ENCODE peak calls at places on chromosomes 11 and 22, in eight cellular contexts. S, Z, K, N, Q, G, O and I are unnamed samples. For H3K4me1, the result is how much of the 10 kb centered on the place peaks cover.

GRCh38 chr11:72237112-72237931 is 6.7 kb downstream of the PHOX2A start:
- DNase-seq in K (no peak), S (no peak), Q (no peak), N (no peak), G (no peak), Z (no peak), O (no peak), I (peak)

GRCh38 chr11:111429066-111429506 is 50.0 kb upstream of the POU2AF1 start:
- DNase-seq in G (no peak), K (no peak), S (peak), O (peak), Q (peak), Z (no peak), N (peak), I (no peak)

GRCh38 chr11:75579841-75580240 is 17.8 kb downstream of the SERPINH1 start:
- DNase-seq in O (no peak), Z (no peak), G (no peak), S (no peak), Q (no peak), N (no peak), K (no peak), I (no peak)

GRCh38 chr11:122215244-122215992 is 99.4 kb upstream of the BLID start:
- DNase-seq in G (peak), S (peak), O (peak), N (peak), K (no peak), Z (no peak), Q (peak), I (peak)

GRCh38 chr11:10807629-10808552 is 835 bp downstream of the EIF4G2 start:
- DNase-seq in G (peak), N (peak), O (peak), Q (peak), K (peak), Z (peak), S (no peak), I (peak)

GRCh38 chr11:2668876-2669275 is 30.9 kb downstream of the KCNQ1OT1 start:
- DNase-seq in S (no peak), Q (no peak), N (no peak), K (no peak), Z (no peak), O (no peak), G (no peak), I (no peak)

GRCh38 chr22:42294034-42294985 is 23.9 kb upstream of the TCF20 start:
- DNase-seq in Q (no peak), O (peak), Z (no peak), K (no peak), N (peak), G (peak), S (no peak), I (peak)

GRCh38 chr11:65488273-65489058 is 10.4 kb upstream of the MALAT1 start:
- DNase-seq in Q (peak), G (no peak), O (peak), K (no peak), S (no peak), N (peak), Z (no peak), I (peak)

GRCh38 chr11:15146271-15147003 is 31.7 kb downstream of the INSC start:
- DNase-seq in Z (no peak), O (no peak), G (no peak), N (no peak), Q (no peak), S (no peak), K (no peak), I (no peak)

GRCh38 chr11:77502501-77502900 is 28.6 kb upstream of the PAK1 start:
- DNase-seq in O (no peak), G (no peak), N (no peak), Z (no peak), Q (no peak), K (no peak), S (no peak), I (no peak)

GRCh38 chr22:42649261-42650056 is at the start of gene CYB5R3:
- DNase-seq in Z (peak), G (peak), K (peak), O (peak), Q (peak), S (peak), N (peak), I (peak)

GRCh38 chr11:63142459-63142858 is 1.6 kb downstream of the SLC22A24 start:
- DNase-seq in O (no peak), Z (no peak), Q (no peak), N (no peak), S (no peak), K (no peak), G (no peak), I (no peak)

GRCh38 chr22:47092896-47093311 is 330.5 kb downstream of the TBC1D22A start:
- DNase-seq in K (no peak), Z (no peak), O (peak), G (no peak), N (no peak), Q (no peak), S (no peak), I (no peak)

GRCh38 chr11:43712676-43713075 is 32.1 kb downstream of the HSD17B12 start:
- DNase-seq in S (no peak), Q (no peak), N (no peak), Z (no peak), K (no peak), O (no peak), G (no peak), I (no peak)

GRCh38 chr11:59756496-59756840 is 1.3 kb downstream of the STX3 start:
- DNase-seq in Z (no peak), G (no peak), N (peak), O (no peak), S (no peak), K (no peak), Q (no peak), I (no peak)

GRCh38 chr11:130151196-130151595 is 8.4 kb upstream of the ST14 start:
- DNase-seq in Z (no peak), Q (no peak), K (no peak), O (no peak), N (no peak), S (no peak), G (no peak), I (no peak)

GRCh38 chr11:130150790-130151189 is 8.8 kb upstream of the ST14 start:
- DNase-seq in K (no peak), S (no peak), G (no peak), N (no peak), Z (no peak), O (no peak), Q (no peak), I (no peak)

GRCh38 chr11:130146797-130147196 is 12.8 kb upstream of the ST14 start:
- DNase-seq in K (no peak), G (peak), Z (no peak), N (no peak), Q (no peak), S (no peak), O (no peak), I (no peak)

GRCh38 chr11:130145975-130146776 is 13.4 kb upstream of the ST14 start:
- DNase-seq in Q (no peak), G (peak), N (peak), O (no peak), Z (no peak), K (no peak), S (peak), I (peak)

GRCh38 chr11:130148927-130149326 is 10.7 kb upstream of the ST14 start:
- DNase-seq in K (no peak), O (no peak), Z (no peak), S (no peak), N (no peak), G (no peak), Q (no peak), I (no peak)
- H3K4me1 ChIP-seq in K (under half), O (under half), Z (under half), S (under half), N (under half), G (under half), Q (under half), I (under half)

DNA sequence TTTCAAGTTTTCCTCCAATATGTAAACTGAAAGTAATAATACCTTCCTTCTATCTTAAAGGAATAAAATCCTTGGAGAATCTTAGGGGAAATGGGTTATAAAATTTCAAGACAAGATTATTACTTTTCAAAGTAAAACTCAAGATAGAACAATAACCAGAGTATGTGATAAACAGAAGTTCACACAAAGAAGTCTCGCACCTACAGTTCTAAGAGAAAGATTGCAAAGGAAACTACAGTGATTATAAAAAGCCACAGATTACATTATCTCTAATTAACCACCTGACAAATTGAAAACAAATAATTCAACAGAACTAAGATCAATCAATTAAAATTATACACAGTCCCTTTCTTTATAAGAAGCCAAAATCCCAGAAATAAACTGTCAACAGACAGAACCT is 34.0 kb downstream of the AMBRA1 start:
- DNase-seq in S (no peak), O (no peak), Q (no peak), Z (no peak), N (no peak), K (no peak), G (no peak), I (no peak)
- H3K27ac ChIP-seq in S (no peak), O (peak), Q (peak), Z (peak), N (peak), K (peak), G (peak), I (peak)

GRCh38 chr22:44448271-44448780 is 49.7 kb downstream of the RTL6 start:
- DNase-seq in Z (no peak), G (peak), K (no peak), N (peak), Q (peak), S (no peak), O (peak), I (peak)
- H3K4me3 ChIP-seq in Z (no peak), G (no peak), K (no peak), N (no peak), Q (no peak), S (no peak), O (no peak), I (no peak)

DNA sequence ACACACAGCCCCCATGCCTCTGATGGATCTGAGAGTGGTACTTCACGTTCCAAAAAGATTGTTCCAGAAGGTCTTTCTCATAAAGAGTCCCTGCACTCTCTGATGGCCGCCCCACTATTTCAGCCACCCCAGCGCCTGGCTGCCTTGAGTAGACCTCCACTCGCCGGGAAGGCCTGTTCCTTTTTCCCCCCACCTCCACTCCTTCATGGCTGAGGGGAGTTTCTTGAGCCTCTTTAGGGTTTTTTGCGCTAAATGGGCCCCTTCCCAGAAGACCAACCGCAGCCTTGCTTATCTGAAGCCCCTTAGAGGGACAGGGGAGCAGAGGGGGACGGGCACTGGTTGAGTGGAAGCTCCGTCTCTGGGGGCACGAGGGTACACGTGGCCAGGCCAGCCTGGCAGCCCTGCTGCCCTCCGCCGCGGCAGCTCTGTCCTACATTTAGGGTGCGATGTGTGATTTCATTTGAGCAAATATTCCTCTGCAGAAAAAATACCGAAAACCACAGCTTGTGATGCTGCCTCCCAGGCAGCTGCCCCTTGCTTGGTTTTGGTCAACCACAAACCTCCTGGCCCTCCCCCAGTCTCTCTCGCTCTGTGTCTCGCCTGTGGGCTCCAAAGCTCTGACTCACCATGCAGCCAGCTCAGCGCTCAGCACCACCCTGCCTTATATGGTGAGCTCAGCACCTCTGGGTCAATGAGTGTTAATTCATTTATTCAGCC is 88.7 kb downstream of the TP53I11 start:
- DNase-seq in O (peak), G (peak), Q (peak), S (peak), K (peak), Z (peak), N (peak), I (peak)
- H3K4me1 ChIP-seq in O (under half), G (under half), Q (under half), S (under half), K (under half), Z (under half), N (under half), I (under half)